ENCODE peak calls at places on chromosomes 12 and 14, in five cellular contexts. One of them, this sample, is unnamed.

GRCh38 chr12:112170971-112171596 is 45.7 kb downstream of the TRAFD1 start:
- DNase-seq in foreskin fibroblast: no peak
- DNase-seq in KBM-7: no peak
- DNase-seq in ovary: no peak
- DNase-seq in fibroblast of lung: no peak
- DNase-seq in this sample: no peak

GRCh38 chr12:110536834-110537604 is 34.9 kb downstream of the RAD9B start:
- DNase-seq in foreskin fibroblast: no peak
- DNase-seq in KBM-7: no peak
- DNase-seq in ovary: no peak
- DNase-seq in fibroblast of lung: no peak
- DNase-seq in this sample: no peak

GRCh38 chr12:108853426-108853825 is 4.0 kb downstream of the SSH1 start:
- DNase-seq in foreskin fibroblast: no peak
- DNase-seq in KBM-7: no peak
- DNase-seq in ovary: no peak
- DNase-seq in fibroblast of lung: no peak
- DNase-seq in this sample: no peak

GRCh38 chr12:102669056-102669455 is 188.7 kb upstream of the IGF1 start:
- DNase-seq in foreskin fibroblast: no peak
- DNase-seq in KBM-7: no peak
- DNase-seq in ovary: no peak
- DNase-seq in fibroblast of lung: no peak
- DNase-seq in this sample: no peak

GRCh38 chr12:120453977-120454376 is 7.7 kb downstream of the GATC start:
- DNase-seq in foreskin fibroblast: no peak
- DNase-seq in KBM-7: peak
- DNase-seq in ovary: no peak
- DNase-seq in fibroblast of lung: peak
- DNase-seq in this sample: peak

GRCh38 chr14:100775351-100775830 is 48.7 kb downstream of the DLK1 start:
- DNase-seq in foreskin fibroblast: no peak
- DNase-seq in KBM-7: no peak
- DNase-seq in ovary: peak
- DNase-seq in fibroblast of lung: no peak
- DNase-seq in this sample: peak

GRCh38 chr12:48793696-48794095 is 4.8 kb upstream of the ADCY6 start:
- DNase-seq in foreskin fibroblast: no peak
- DNase-seq in KBM-7: no peak
- DNase-seq in ovary: no peak
- DNase-seq in fibroblast of lung: no peak
- DNase-seq in this sample: no peak

GRCh38 chr12:46218509-46219095 is 50.2 kb downstream of the SLC38A1 start:
- DNase-seq in foreskin fibroblast: no peak
- DNase-seq in KBM-7: no peak
- DNase-seq in ovary: no peak
- DNase-seq in fibroblast of lung: no peak
- DNase-seq in this sample: no peak

GRCh38 chr14:53409289-53409688 is 256.2 kb upstream of the DDHD1 start:
- DNase-seq in foreskin fibroblast: no peak
- DNase-seq in KBM-7: no peak
- DNase-seq in ovary: no peak
- DNase-seq in fibroblast of lung: no peak
- DNase-seq in this sample: no peak

GRCh38 chr14:21257395-21258193 is 11.6 kb downstream of the HNRNPC start:
- DNase-seq in foreskin fibroblast: no peak
- DNase-seq in KBM-7: peak
- DNase-seq in ovary: no peak
- DNase-seq in fibroblast of lung: no peak
- DNase-seq in this sample: no peak

GRCh38 chr14:98962118-98962517 is 309.9 kb downstream of the BCL11B start:
- DNase-seq in foreskin fibroblast: no peak
- DNase-seq in KBM-7: no peak
- DNase-seq in ovary: no peak
- DNase-seq in fibroblast of lung: no peak
- DNase-seq in this sample: no peak

GRCh38 chr14:23573384-23573783 is 5.2 kb downstream of the JPH4 start:
- DNase-seq in foreskin fibroblast: no peak
- DNase-seq in KBM-7: no peak
- DNase-seq in ovary: no peak
- DNase-seq in fibroblast of lung: no peak
- DNase-seq in this sample: no peak

GRCh38 chr14:20345366-20345765 is 1.9 kb downstream of the PARP2 start:
- DNase-seq in foreskin fibroblast: no peak
- DNase-seq in KBM-7: no peak
- DNase-seq in ovary: no peak
- DNase-seq in fibroblast of lung: no peak
- DNase-seq in this sample: no peak

GRCh38 chr12:92629349-92630065 is 73.3 kb upstream of the PLEKHG7 start:
- DNase-seq in foreskin fibroblast: no peak
- DNase-seq in KBM-7: no peak
- DNase-seq in ovary: no peak
- DNase-seq in fibroblast of lung: peak
- DNase-seq in this sample: no peak

GRCh38 chr12:127133675-127134335 is 1133.2 kb upstream of the TMEM132C start:
- DNase-seq in foreskin fibroblast: no peak
- DNase-seq in KBM-7: no peak
- DNase-seq in ovary: no peak
- DNase-seq in fibroblast of lung: no peak
- DNase-seq in this sample: no peak

GRCh38 chr12:109482491-109482890 is 5.1 kb downstream of the UBE3B start:
- DNase-seq in foreskin fibroblast: no peak
- DNase-seq in KBM-7: no peak
- DNase-seq in ovary: no peak
- DNase-seq in fibroblast of lung: no peak
- DNase-seq in this sample: no peak

GRCh38 chr14:65297744-65298143 is 114.8 kb upstream of the FUT8 start:
- DNase-seq in foreskin fibroblast: no peak
- DNase-seq in KBM-7: no peak
- DNase-seq in ovary: no peak
- DNase-seq in fibroblast of lung: no peak
- DNase-seq in this sample: no peak

GRCh38 chr12:42696424-42697149 is 107.0 kb upstream of the PRICKLE1 start:
- DNase-seq in foreskin fibroblast: peak
- DNase-seq in KBM-7: peak
- DNase-seq in ovary: peak
- DNase-seq in fibroblast of lung: peak
- DNase-seq in this sample: no peak

GRCh38 chr12:68048648-68049297 is 59.5 kb downstream of the IFNG-AS1 start:
- DNase-seq in foreskin fibroblast: no peak
- DNase-seq in KBM-7: no peak
- DNase-seq in ovary: no peak
- DNase-seq in fibroblast of lung: no peak
- DNase-seq in this sample: no peak

GRCh38 chr12:28191690-28192089 is 1.4 kb downstream of the CCDC91 start:
- DNase-seq in foreskin fibroblast: no peak
- DNase-seq in KBM-7: peak
- DNase-seq in ovary: peak
- DNase-seq in fibroblast of lung: peak
- DNase-seq in this sample: no peak

GRCh38 chr12:119940881-119941280 is 48.2 kb upstream of the BICDL1 start:
- DNase-seq in foreskin fibroblast: peak
- DNase-seq in KBM-7: no peak
- DNase-seq in ovary: no peak
- DNase-seq in fibroblast of lung: peak
- DNase-seq in this sample: no peak

GRCh38 chr12:9870311-9870866 is 1.2 kb upstream of the CLEC2B start:
- DNase-seq in foreskin fibroblast: no peak
- DNase-seq in KBM-7: peak
- DNase-seq in ovary: no peak
- DNase-seq in fibroblast of lung: peak
- DNase-seq in this sample: no peak

GRCh38 chr12:121917950-121918678 is at the start of gene CFAP251:
- DNase-seq in foreskin fibroblast: peak
- DNase-seq in KBM-7: no peak
- DNase-seq in ovary: peak
- DNase-seq in fibroblast of lung: peak
- DNase-seq in this sample: peak

GRCh38 chr12:47773858-47774580 is 981 bp downstream of the SLC48A1 start:
- DNase-seq in foreskin fibroblast: no peak
- DNase-seq in KBM-7: no peak
- DNase-seq in ovary: no peak
- DNase-seq in fibroblast of lung: no peak
- DNase-seq in this sample: no peak

GRCh38 chr14:67566908-67567307 is 33.2 kb downstream of the PIGH start:
- DNase-seq in foreskin fibroblast: no peak
- DNase-seq in KBM-7: no peak
- DNase-seq in ovary: peak
- DNase-seq in fibroblast of lung: peak
- DNase-seq in this sample: no peak

GRCh38 chr12:67241482-67241881 is 27.7 kb upstream of the CAND1 start:
- DNase-seq in foreskin fibroblast: no peak
- DNase-seq in KBM-7: no peak
- DNase-seq in ovary: no peak
- DNase-seq in fibroblast of lung: peak
- DNase-seq in this sample: no peak

GRCh38 chr14:100641274-100641860 is 54.1 kb upstream of the BEGAIN start:
- DNase-seq in foreskin fibroblast: no peak
- DNase-seq in KBM-7: no peak
- DNase-seq in ovary: no peak
- DNase-seq in fibroblast of lung: no peak
- DNase-seq in this sample: no peak

GRCh38 chr12:32031109-32031508 is 71.9 kb downstream of the RESF1 start:
- DNase-seq in foreskin fibroblast: no peak
- DNase-seq in KBM-7: peak
- DNase-seq in ovary: no peak
- DNase-seq in fibroblast of lung: no peak
- DNase-seq in this sample: no peak

GRCh38 chr12:108826115-108826806 is 31.1 kb downstream of the SSH1 start:
- DNase-seq in foreskin fibroblast: peak
- DNase-seq in KBM-7: peak
- DNase-seq in ovary: peak
- DNase-seq in fibroblast of lung: peak
- DNase-seq in this sample: peak

GRCh38 chr14:94575730-94576585 is 5.3 kb upstream of the SERPINA5 start:
- DNase-seq in foreskin fibroblast: no peak
- DNase-seq in KBM-7: no peak
- DNase-seq in ovary: peak
- DNase-seq in fibroblast of lung: no peak
- DNase-seq in this sample: no peak

GRCh38 chr14:68589447-68590232 is 203.2 kb downstream of the ZFP36L1 start:
- DNase-seq in foreskin fibroblast: peak
- DNase-seq in KBM-7: no peak
- DNase-seq in ovary: peak
- DNase-seq in fibroblast of lung: peak
- DNase-seq in this sample: no peak

GRCh38 chr14:39430762-39431415 is 1.3 kb downstream of the FBXO33 start:
- DNase-seq in foreskin fibroblast: no peak
- DNase-seq in KBM-7: peak
- DNase-seq in ovary: no peak
- DNase-seq in fibroblast of lung: peak
- DNase-seq in this sample: peak

GRCh38 chr12:19741132-19741489 is 301.8 kb downstream of the AEBP2 start:
- DNase-seq in foreskin fibroblast: no peak
- DNase-seq in KBM-7: no peak
- DNase-seq in ovary: no peak
- DNase-seq in fibroblast of lung: no peak
- DNase-seq in this sample: no peak

GRCh38 chr12:106651552-106651951 is 68.7 kb downstream of the RFX4 start:
- DNase-seq in foreskin fibroblast: no peak
- DNase-seq in KBM-7: no peak
- DNase-seq in ovary: no peak
- DNase-seq in fibroblast of lung: no peak
- DNase-seq in this sample: no peak

GRCh38 chr12:12349711-12350665 is at the start of gene MANSC1:
- DNase-seq in foreskin fibroblast: no peak
- DNase-seq in KBM-7: peak
- DNase-seq in ovary: peak
- DNase-seq in fibroblast of lung: peak
- DNase-seq in this sample: peak

GRCh38 chr12:51393676-51394545 is 2.7 kb upstream of the GALNT6 start:
- DNase-seq in foreskin fibroblast: peak
- DNase-seq in KBM-7: no peak
- DNase-seq in ovary: no peak
- DNase-seq in fibroblast of lung: peak
- DNase-seq in this sample: no peak

GRCh38 chr14:85399196-85399595 is 130.7 kb upstream of the FLRT2 start:
- DNase-seq in foreskin fibroblast: no peak
- DNase-seq in KBM-7: no peak
- DNase-seq in ovary: no peak
- DNase-seq in fibroblast of lung: peak
- DNase-seq in this sample: no peak

GRCh38 chr12:1630081-1630826 is 1.2 kb downstream of the WNT5B start:
- DNase-seq in foreskin fibroblast: no peak
- DNase-seq in KBM-7: no peak
- DNase-seq in ovary: peak
- DNase-seq in fibroblast of lung: peak
- DNase-seq in this sample: no peak

GRCh38 chr12:4116251-4117111 is 157.1 kb upstream of the CCND2 start:
- DNase-seq in foreskin fibroblast: peak
- DNase-seq in KBM-7: no peak
- DNase-seq in ovary: no peak
- DNase-seq in fibroblast of lung: peak
- DNase-seq in this sample: no peak

This sample was measured in GM20000.